ENCODE peak calls at places on chromosomes 1 and 21, in ten cellular contexts. B is tibial artery, F is WERI-Rb-1, E is HCT116, G is nephron progenitor cell, N is breast epithelium, L is cardiac fibroblast, J is fibroblast of pulmonary artery, Y is left ventricle myocardium inferior, K is NB4. M is an unnamed sample.

GRCh38 chr1:53572061-53572801 is 113.0 kb downstream of the DMRTB1 start:
- DNase-seq in G (no peak), N (peak; percentile 25), B (peak; percentile 53), K (no peak), F (peak; percentile 53), L (peak; percentile 42), J (peak; percentile 21), Y (no peak), E (peak; percentile 15), M (no peak)

GRCh38 chr1:38026592-38027200 is 14.2 kb downstream of the UTP11 start:
- DNase-seq in E (no peak), B (no peak), Y (no peak), N (peak; percentile 65), L (peak; percentile 70), G (peak; percentile 70), J (peak; percentile 72), K (peak; percentile 54), F (peak; percentile 75), M (peak; percentile 53)

GRCh38 chr1:46342084-46342656 is 1.6 kb downstream of the NSUN4 start:
- DNase-seq in N (no peak), F (no peak), G (peak; percentile 16), E (no peak), L (peak; percentile 44), Y (no peak), K (peak; percentile 53), B (no peak), J (peak; percentile 46), M (no peak)

GRCh38 chr21:23402929-23403520 is 2204.3 kb downstream of the MRPL39 start:
- DNase-seq in J (no peak), K (no peak), L (no peak), B (no peak), Y (no peak), G (no peak), E (no peak), N (no peak), F (no peak), M (no peak)

GRCh38 chr1:201633811-201634210 is 94.9 kb downstream of the NAV1 start:
- DNase-seq in G (no peak), E (no peak), Y (no peak), F (peak; percentile 85), N (no peak), B (no peak), J (no peak), K (no peak), L (no peak), M (no peak)

GRCh38 chr1:173503391-173503790 is 26.3 kb downstream of the PRDX6 start:
- DNase-seq in L (peak; percentile 33), J (peak; percentile 46), K (no peak), G (no peak), B (no peak), N (no peak), E (no peak), Y (no peak), F (no peak), M (no peak)

GRCh38 chr1:24107462-24108225 is 4.3 kb downstream of the MYOM3 start:
- DNase-seq in Y (no peak), E (peak; percentile 18), L (peak; percentile 70), K (no peak), N (no peak), G (no peak), B (no peak), F (no peak), J (peak; percentile 61), M (no peak)

GRCh38 chr1:6172549-6172948 is 7.6 kb downstream of the CHD5 start:
- DNase-seq in G (no peak), N (no peak), J (no peak), L (no peak), K (peak; percentile 31), Y (no peak), F (no peak), B (no peak), E (no peak), M (no peak)

GRCh38 chr1:161182214-161182613 is 4.9 kb upstream of the B4GALT3 start:
- DNase-seq in B (peak; percentile 24), E (no peak), K (peak; percentile 63), F (no peak), J (no peak), Y (no peak), N (no peak), G (no peak), L (no peak), M (no peak)

GRCh38 chr1:204607910-204608309 is 77.6 kb downstream of the LRRN2 start:
- DNase-seq in L (no peak), K (no peak), N (no peak), E (no peak), B (no peak), G (no peak), F (no peak), Y (no peak), J (no peak), M (no peak)

GRCh38 chr1:18332626-18333025 is 148.1 kb upstream of the KLHDC7A start:
- DNase-seq in J (no peak), E (no peak), F (no peak), N (no peak), K (no peak), Y (no peak), G (no peak), L (no peak), B (no peak), M (no peak)

GRCh38 chr1:38121231-38121680 is 74.7 kb upstream of the POU3F1 start:
- DNase-seq in Y (no peak), L (no peak), G (no peak), B (no peak), J (no peak), N (no peak), K (no peak), F (no peak), E (no peak), M (no peak)

GRCh38 chr1:30852026-30852425 is 56.5 kb downstream of the SDC3 start:
- DNase-seq in B (peak; percentile 79), E (no peak), L (peak; percentile 86), F (no peak), J (peak; percentile 94), Y (peak; percentile 71), G (no peak), K (no peak), N (peak; percentile 84), M (no peak)

GRCh38 chr1:26412180-26412840 is 1.7 kb downstream of the LIN28A start:
- DNase-seq in B (peak; percentile 47), E (no peak), N (no peak), G (peak; percentile 39), L (no peak), F (peak; percentile 96), J (no peak), Y (no peak), K (no peak), M (no peak)

GRCh38 chr1:153058826-153059784 is 1.8 kb upstream of the SPRR2A start:
- DNase-seq in Y (no peak), K (no peak), L (no peak), G (no peak), B (no peak), J (no peak), E (no peak), F (no peak), N (no peak), M (no peak)

GRCh38 chr1:51482881-51483280 is 36.2 kb downstream of the EPS15 start:
- DNase-seq in J (no peak), N (no peak), Y (no peak), F (no peak), K (no peak), E (no peak), L (no peak), B (no peak), G (no peak), M (no peak)

GRCh38 chr1:3349161-3349967 is 105.1 kb upstream of the ARHGEF16 start:
- DNase-seq in G (peak; percentile 60), F (peak; percentile 28), Y (peak; percentile 86), L (peak; percentile 43), J (peak; percentile 17), B (no peak), N (no peak), K (peak; percentile 19), E (no peak), M (peak; percentile 41)

GRCh38 chr1:109248797-109249629 is at the start of gene CELSR2:
- DNase-seq in J (peak; percentile 50), E (peak; percentile 38), F (peak; percentile 83), L (peak; percentile 63), K (peak; percentile 77), B (peak; percentile 74), N (no peak), Y (peak; percentile 59), G (peak; percentile 82), M (peak; percentile 61)
- TF ChIP-seq CTCF in J (no peak), E (no peak), F (peak; percentile 23), L (no peak), K (no peak), B (no peak), N (no peak), Y (no peak), G (no peak), M (no peak)

GRCh38 chr1:55164906-55165305 is 50.3 kb downstream of the USP24 start:
- DNase-seq in B (no peak), K (no peak), F (no peak), E (no peak), J (no peak), L (no peak), Y (no peak), N (no peak), G (no peak), M (no peak)
- TF ChIP-seq CTCF in B (no peak), K (no peak), F (no peak), E (no peak), J (no peak), L (no peak), Y (no peak), N (no peak), G (no peak), M (no peak)

DNA sequence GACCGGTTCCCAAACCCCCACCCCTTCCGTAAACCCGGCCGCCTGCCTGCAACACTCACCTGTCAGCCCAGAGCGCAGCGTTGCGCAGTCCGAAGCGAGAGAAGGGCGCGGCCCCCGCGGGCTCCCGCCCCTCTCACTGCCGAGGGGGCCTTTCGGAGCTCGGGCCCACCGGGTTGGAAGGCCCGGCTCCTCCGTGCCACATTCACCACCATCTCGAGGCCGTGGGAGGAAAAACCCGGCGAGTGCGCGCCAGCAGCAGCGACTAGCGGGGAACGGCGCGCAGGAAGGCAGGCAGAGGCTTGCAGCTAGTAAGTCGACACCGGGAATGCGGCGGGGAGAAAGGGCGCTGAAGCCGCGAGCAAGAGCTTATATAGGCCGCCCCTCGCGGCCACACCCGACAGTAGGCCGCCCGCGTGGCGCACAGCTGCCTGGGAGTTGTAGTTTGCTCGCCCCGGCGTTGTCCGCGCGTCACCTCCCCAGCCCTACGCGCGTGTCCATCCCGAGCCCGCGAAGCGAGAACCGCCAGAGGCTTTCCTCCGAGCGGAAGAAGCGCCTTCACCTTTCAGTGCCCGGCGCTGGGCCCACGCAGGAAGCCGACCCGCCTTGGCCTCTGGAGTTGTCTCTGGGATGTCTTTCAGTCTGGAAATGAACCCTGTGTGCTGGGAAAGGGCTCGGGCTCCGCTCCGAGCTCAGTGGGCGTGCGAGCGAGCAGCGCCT is 10.4 kb upstream of the RAB42 start:
- DNase-seq in B (peak; percentile 98), J (peak; percentile 97), N (peak; percentile 95), L (peak; percentile 98), Y (peak; percentile 97), G (peak; percentile 95), K (peak; percentile 97), F (peak; percentile 96), E (peak; percentile 90), M (peak; percentile 98)
- TF ChIP-seq CTCF in B (no peak), J (no peak), N (peak; percentile 52), L (no peak), Y (peak; percentile 36), G (no peak), K (no peak), F (no peak), E (no peak), M (peak; percentile 11)

DNA sequence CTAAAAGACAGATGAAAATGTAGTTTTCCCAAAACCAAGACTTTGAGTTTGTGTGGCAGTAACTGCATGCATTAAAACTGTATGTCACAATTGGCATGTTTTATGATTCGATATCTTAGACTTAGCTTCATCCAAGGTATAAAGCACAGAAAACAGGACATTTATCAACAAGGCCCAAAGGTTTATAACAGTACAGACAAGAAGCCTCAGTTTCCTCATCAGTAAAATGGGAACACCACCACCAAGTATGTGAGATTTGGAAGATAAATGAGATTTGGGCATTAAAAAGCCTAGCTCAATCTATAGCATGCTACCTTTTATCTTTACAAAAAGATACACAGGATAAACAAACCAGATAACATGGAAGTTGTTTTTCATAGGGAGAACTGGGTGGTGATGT is 128.5 kb downstream of the DAB1 start:
- DNase-seq in N (no peak), Y (no peak), L (no peak), J (no peak), F (no peak), E (no peak), G (no peak), B (no peak), K (no peak), M (no peak)
- TF ChIP-seq CTCF in N (no peak), Y (no peak), L (no peak), J (no peak), F (no peak), E (no peak), G (no peak), B (no peak), K (no peak), M (no peak)